ENCODE peak calls at places on chromosomes 1 and 21, in nine cellular contexts. One of them, this sample, is unnamed.

GRCh38 chr1:171664976-171665375 is 12.5 kb upstream of the MYOC start:
- DNase-seq in psoas muscle: no peak
- DNase-seq in AG04450: no peak
- DNase-seq in heart left ventricle: no peak
- DNase-seq in RWPE1: no peak
- DNase-seq in mesenchymal stem cell: no peak
- DNase-seq in aorta: no peak
- DNase-seq in cardiac muscle cell: no peak
- DNase-seq in lower lobe of right lung: no peak
- DNase-seq in this sample: no peak

GRCh38 chr1:86972262-86972661 is 57.8 kb downstream of the HS2ST1 start:
- DNase-seq in psoas muscle: no peak
- DNase-seq in AG04450: no peak
- DNase-seq in heart left ventricle: no peak
- DNase-seq in RWPE1: no peak
- DNase-seq in mesenchymal stem cell: no peak
- DNase-seq in aorta: no peak
- DNase-seq in cardiac muscle cell: no peak
- DNase-seq in lower lobe of right lung: no peak
- DNase-seq in this sample: no peak

GRCh38 chr1:154987326-154987725 is 4.2 kb downstream of the FLAD1 start:
- DNase-seq in psoas muscle: peak
- DNase-seq in AG04450: no peak
- DNase-seq in heart left ventricle: no peak
- DNase-seq in RWPE1: no peak
- DNase-seq in mesenchymal stem cell: no peak
- DNase-seq in aorta: no peak
- DNase-seq in cardiac muscle cell: peak
- DNase-seq in lower lobe of right lung: peak
- DNase-seq in this sample: no peak

GRCh38 chr1:39250460-39251240 is 46.2 kb downstream of the MACF1 start:
- DNase-seq in psoas muscle: no peak
- DNase-seq in AG04450: no peak
- DNase-seq in heart left ventricle: no peak
- DNase-seq in RWPE1: no peak
- DNase-seq in mesenchymal stem cell: peak
- DNase-seq in aorta: no peak
- DNase-seq in cardiac muscle cell: peak
- DNase-seq in lower lobe of right lung: no peak
- DNase-seq in this sample: no peak

GRCh38 chr21:31879251-31879650 is 6.4 kb downstream of the HUNK start:
- DNase-seq in psoas muscle: no peak
- DNase-seq in AG04450: no peak
- DNase-seq in heart left ventricle: no peak
- DNase-seq in RWPE1: no peak
- DNase-seq in mesenchymal stem cell: no peak
- DNase-seq in aorta: no peak
- DNase-seq in cardiac muscle cell: no peak
- DNase-seq in lower lobe of right lung: no peak
- DNase-seq in this sample: no peak

GRCh38 chr1:178339834-178340233 is 156.9 kb downstream of the CLEC20A start:
- DNase-seq in psoas muscle: no peak
- DNase-seq in AG04450: no peak
- DNase-seq in heart left ventricle: no peak
- DNase-seq in RWPE1: no peak
- DNase-seq in mesenchymal stem cell: no peak
- DNase-seq in aorta: no peak
- DNase-seq in cardiac muscle cell: no peak
- DNase-seq in lower lobe of right lung: no peak
- DNase-seq in this sample: no peak

GRCh38 chr1:46081206-46081605 is 51.2 kb downstream of the PIK3R3 start:
- DNase-seq in psoas muscle: no peak
- DNase-seq in AG04450: no peak
- DNase-seq in heart left ventricle: no peak
- DNase-seq in RWPE1: no peak
- DNase-seq in mesenchymal stem cell: no peak
- DNase-seq in aorta: no peak
- DNase-seq in cardiac muscle cell: no peak
- DNase-seq in lower lobe of right lung: no peak
- DNase-seq in this sample: no peak

GRCh38 chr1:7385471-7386225 is 385.4 kb upstream of the VAMP3 start:
- DNase-seq in psoas muscle: no peak
- DNase-seq in AG04450: no peak
- DNase-seq in heart left ventricle: no peak
- DNase-seq in RWPE1: no peak
- DNase-seq in mesenchymal stem cell: no peak
- DNase-seq in aorta: peak
- DNase-seq in cardiac muscle cell: no peak
- DNase-seq in lower lobe of right lung: no peak
- DNase-seq in this sample: peak

GRCh38 chr21:35077975-35078374 is 28.9 kb upstream of the RUNX1 start:
- DNase-seq in psoas muscle: no peak
- DNase-seq in AG04450: no peak
- DNase-seq in heart left ventricle: no peak
- DNase-seq in RWPE1: no peak
- DNase-seq in mesenchymal stem cell: no peak
- DNase-seq in aorta: no peak
- DNase-seq in cardiac muscle cell: no peak
- DNase-seq in lower lobe of right lung: no peak
- DNase-seq in this sample: no peak

GRCh38 chr1:41811978-41812852 is 106.5 kb downstream of the HIVEP3 start:
- DNase-seq in psoas muscle: peak
- DNase-seq in AG04450: peak
- DNase-seq in heart left ventricle: peak
- DNase-seq in RWPE1: peak
- DNase-seq in mesenchymal stem cell: peak
- DNase-seq in aorta: no peak
- DNase-seq in cardiac muscle cell: peak
- DNase-seq in lower lobe of right lung: no peak
- DNase-seq in this sample: no peak

GRCh38 chr1:174433451-174433850 is 14.3 kb upstream of the GPR52 start:
- DNase-seq in psoas muscle: no peak
- DNase-seq in AG04450: peak
- DNase-seq in heart left ventricle: no peak
- DNase-seq in RWPE1: peak
- DNase-seq in mesenchymal stem cell: peak
- DNase-seq in aorta: no peak
- DNase-seq in cardiac muscle cell: peak
- DNase-seq in lower lobe of right lung: no peak
- DNase-seq in this sample: no peak

GRCh38 chr1:147620543-147620942 is 49.8 kb downstream of the ACP6 start:
- DNase-seq in psoas muscle: no peak
- DNase-seq in AG04450: no peak
- DNase-seq in heart left ventricle: no peak
- DNase-seq in RWPE1: no peak
- DNase-seq in mesenchymal stem cell: no peak
- DNase-seq in aorta: no peak
- DNase-seq in cardiac muscle cell: peak
- DNase-seq in lower lobe of right lung: no peak
- DNase-seq in this sample: no peak

GRCh38 chr1:147622731-147623130 is 47.6 kb downstream of the ACP6 start:
- DNase-seq in psoas muscle: no peak
- DNase-seq in AG04450: no peak
- DNase-seq in heart left ventricle: no peak
- DNase-seq in RWPE1: no peak
- DNase-seq in mesenchymal stem cell: peak
- DNase-seq in aorta: no peak
- DNase-seq in cardiac muscle cell: peak
- DNase-seq in lower lobe of right lung: no peak
- DNase-seq in this sample: no peak

GRCh38 chr1:147618771-147619170 is 51.6 kb downstream of the ACP6 start:
- DNase-seq in psoas muscle: no peak
- DNase-seq in AG04450: no peak
- DNase-seq in heart left ventricle: no peak
- DNase-seq in RWPE1: no peak
- DNase-seq in mesenchymal stem cell: no peak
- DNase-seq in aorta: no peak
- DNase-seq in cardiac muscle cell: no peak
- DNase-seq in lower lobe of right lung: no peak
- DNase-seq in this sample: no peak

GRCh38 chr1:147619741-147620140 is 50.6 kb downstream of the ACP6 start:
- DNase-seq in psoas muscle: no peak
- DNase-seq in AG04450: no peak
- DNase-seq in heart left ventricle: no peak
- DNase-seq in RWPE1: no peak
- DNase-seq in mesenchymal stem cell: no peak
- DNase-seq in aorta: no peak
- DNase-seq in cardiac muscle cell: no peak
- DNase-seq in lower lobe of right lung: no peak
- DNase-seq in this sample: no peak

GRCh38 chr1:147618077-147618569 is 52.2 kb downstream of the ACP6 start:
- DNase-seq in psoas muscle: no peak
- DNase-seq in AG04450: no peak
- DNase-seq in heart left ventricle: no peak
- DNase-seq in RWPE1: no peak
- DNase-seq in mesenchymal stem cell: no peak
- DNase-seq in aorta: no peak
- DNase-seq in cardiac muscle cell: peak
- DNase-seq in lower lobe of right lung: no peak
- DNase-seq in this sample: no peak
- H3K27ac ChIP-seq in psoas muscle: peak
- H3K27ac ChIP-seq in AG04450: no peak
- H3K27ac ChIP-seq in heart left ventricle: no peak
- H3K27ac ChIP-seq in RWPE1: no peak
- H3K27ac ChIP-seq in mesenchymal stem cell: no peak
- H3K27ac ChIP-seq in aorta: no peak
- H3K27ac ChIP-seq in cardiac muscle cell: peak
- H3K27ac ChIP-seq in lower lobe of right lung: no peak
- H3K27ac ChIP-seq in this sample: no peak

GRCh38 chr1:206658264-206658980 is 23.1 kb downstream of the DYRK3 start:
- DNase-seq in psoas muscle: peak
- DNase-seq in AG04450: no peak
- DNase-seq in heart left ventricle: peak
- DNase-seq in RWPE1: peak
- DNase-seq in mesenchymal stem cell: peak
- DNase-seq in aorta: peak
- DNase-seq in cardiac muscle cell: peak
- DNase-seq in lower lobe of right lung: peak
- DNase-seq in this sample: no peak

GRCh38 chr1:206656936-206657335 is 21.6 kb downstream of the DYRK3 start:
- DNase-seq in psoas muscle: no peak
- DNase-seq in AG04450: no peak
- DNase-seq in heart left ventricle: no peak
- DNase-seq in RWPE1: no peak
- DNase-seq in mesenchymal stem cell: no peak
- DNase-seq in aorta: no peak
- DNase-seq in cardiac muscle cell: no peak
- DNase-seq in lower lobe of right lung: no peak
- DNase-seq in this sample: no peak

GRCh38 chr1:206653715-206654459 is 18.6 kb downstream of the DYRK3 start:
- DNase-seq in psoas muscle: no peak
- DNase-seq in AG04450: no peak
- DNase-seq in heart left ventricle: no peak
- DNase-seq in RWPE1: no peak
- DNase-seq in mesenchymal stem cell: no peak
- DNase-seq in aorta: no peak
- DNase-seq in cardiac muscle cell: no peak
- DNase-seq in lower lobe of right lung: no peak
- DNase-seq in this sample: no peak

GRCh38 chr1:206654826-206655225 is 19.5 kb downstream of the DYRK3 start:
- DNase-seq in psoas muscle: no peak
- DNase-seq in AG04450: no peak
- DNase-seq in heart left ventricle: no peak
- DNase-seq in RWPE1: no peak
- DNase-seq in mesenchymal stem cell: no peak
- DNase-seq in aorta: no peak
- DNase-seq in cardiac muscle cell: no peak
- DNase-seq in lower lobe of right lung: no peak
- DNase-seq in this sample: no peak

DNA sequence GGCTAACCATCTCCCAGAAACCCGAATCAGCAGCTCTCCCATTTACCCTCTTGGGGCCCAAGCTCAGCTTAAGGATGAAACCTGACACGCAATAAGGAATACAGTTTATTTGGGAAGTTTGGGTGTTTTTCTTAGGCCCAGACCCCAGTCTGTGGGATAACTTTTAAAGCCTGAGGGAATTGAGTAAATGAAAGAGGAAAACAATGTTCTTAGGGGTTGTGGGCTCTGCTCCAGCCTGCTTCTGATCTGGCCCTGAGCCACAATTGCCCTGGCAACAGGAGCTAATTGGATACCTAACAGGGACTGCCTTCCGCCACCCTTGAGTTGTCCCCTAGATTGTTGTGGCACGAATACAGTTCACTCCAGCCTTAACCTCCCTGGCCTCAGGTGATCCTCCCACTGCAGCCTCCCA is 20.1 kb downstream of the DYRK3 start:
- DNase-seq in psoas muscle: no peak
- DNase-seq in AG04450: no peak
- DNase-seq in heart left ventricle: peak
- DNase-seq in RWPE1: no peak
- DNase-seq in mesenchymal stem cell: no peak
- DNase-seq in aorta: no peak
- DNase-seq in cardiac muscle cell: peak
- DNase-seq in lower lobe of right lung: no peak
- DNase-seq in this sample: no peak
- H3K27ac ChIP-seq in psoas muscle: no peak
- H3K27ac ChIP-seq in AG04450: peak
- H3K27ac ChIP-seq in heart left ventricle: peak
- H3K27ac ChIP-seq in RWPE1: no peak
- H3K27ac ChIP-seq in mesenchymal stem cell: no peak
- H3K27ac ChIP-seq in aorta: no peak
- H3K27ac ChIP-seq in cardiac muscle cell: no peak
- H3K27ac ChIP-seq in lower lobe of right lung: no peak
- H3K27ac ChIP-seq in this sample: peak

DNA sequence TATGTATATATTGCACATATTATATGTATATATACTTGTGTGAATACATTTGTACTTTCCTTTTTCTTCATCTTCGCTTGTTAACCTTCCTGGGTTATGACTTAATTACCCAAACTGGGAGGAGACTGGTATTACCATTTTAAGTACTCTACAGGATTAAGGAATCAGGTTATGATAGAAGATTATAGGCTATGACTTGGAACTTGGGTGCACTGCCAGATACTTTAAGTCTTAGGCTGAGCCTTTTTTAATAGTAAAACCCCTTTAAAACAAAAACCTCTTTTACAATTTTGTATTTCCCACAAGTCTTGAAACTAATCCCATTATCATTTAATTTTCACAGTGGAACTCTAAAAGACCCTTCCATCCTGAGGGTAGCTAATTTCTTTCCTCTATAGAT is 6.0 kb downstream of the BRWD1 start:
- DNase-seq in psoas muscle: no peak
- DNase-seq in AG04450: no peak
- DNase-seq in heart left ventricle: no peak
- DNase-seq in RWPE1: no peak
- DNase-seq in mesenchymal stem cell: no peak
- DNase-seq in aorta: no peak
- DNase-seq in cardiac muscle cell: no peak
- DNase-seq in lower lobe of right lung: no peak
- DNase-seq in this sample: no peak
- H3K27ac ChIP-seq in psoas muscle: no peak
- H3K27ac ChIP-seq in AG04450: no peak
- H3K27ac ChIP-seq in heart left ventricle: no peak
- H3K27ac ChIP-seq in RWPE1: no peak
- H3K27ac ChIP-seq in mesenchymal stem cell: no peak
- H3K27ac ChIP-seq in aorta: no peak
- H3K27ac ChIP-seq in cardiac muscle cell: no peak
- H3K27ac ChIP-seq in lower lobe of right lung: no peak
- H3K27ac ChIP-seq in this sample: no peak

DNA sequence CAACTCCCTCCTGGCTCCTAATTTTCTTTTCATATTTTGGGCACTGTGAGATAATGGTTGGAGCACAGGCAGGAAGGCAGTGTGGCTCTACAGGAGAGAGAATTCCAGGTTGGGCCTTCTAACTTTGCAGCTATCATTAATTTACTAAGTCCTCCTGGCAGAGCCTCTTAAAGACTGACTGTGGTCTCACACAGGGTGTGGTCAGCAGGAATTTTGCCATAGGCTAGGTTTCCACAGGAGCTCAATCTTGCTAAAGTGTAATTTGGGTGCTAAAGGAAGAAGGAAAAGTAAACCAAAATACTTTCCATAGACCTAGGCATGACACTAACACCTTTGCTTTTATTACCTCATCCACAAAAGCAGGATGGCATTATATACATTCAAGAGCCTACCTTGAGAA is 70.5 kb upstream of the CDC42BPA start:
- DNase-seq in psoas muscle: no peak
- DNase-seq in AG04450: no peak
- DNase-seq in heart left ventricle: no peak
- DNase-seq in RWPE1: peak
- DNase-seq in mesenchymal stem cell: no peak
- DNase-seq in aorta: no peak
- DNase-seq in cardiac muscle cell: no peak
- DNase-seq in lower lobe of right lung: no peak
- DNase-seq in this sample: no peak
- H3K27ac ChIP-seq in psoas muscle: no peak
- H3K27ac ChIP-seq in AG04450: no peak
- H3K27ac ChIP-seq in heart left ventricle: no peak
- H3K27ac ChIP-seq in RWPE1: no peak
- H3K27ac ChIP-seq in mesenchymal stem cell: no peak
- H3K27ac ChIP-seq in aorta: no peak
- H3K27ac ChIP-seq in cardiac muscle cell: no peak
- H3K27ac ChIP-seq in lower lobe of right lung: no peak
- H3K27ac ChIP-seq in this sample: no peak

This sample was measured in coronary artery.